ENCODE peak calls at places on chromosome 21, in eight cellular contexts. One of them, this sample, is unnamed.

GRCh38 chr21:33543505-33544129 is 779 bp downstream of the SON start:
- DNase-seq in transverse colon: peak; percentile 78
- DNase-seq in heart left ventricle: peak; percentile 81
- DNase-seq in cardiac fibroblast: no peak
- DNase-seq in esophagus squamous epithelium: no peak
- DNase-seq in endodermal cell: no peak
- DNase-seq in endothelial cell of umbilical vein: peak; percentile 61
- DNase-seq in kidney: peak; percentile 91
- DNase-seq in this sample: peak; percentile 50

GRCh38 chr21:36059823-36060158 is 535 bp downstream of the SETD4 start:
- DNase-seq in transverse colon: peak; percentile 52
- DNase-seq in heart left ventricle: peak; percentile 65
- DNase-seq in cardiac fibroblast: no peak
- DNase-seq in esophagus squamous epithelium: peak; percentile 27
- DNase-seq in endodermal cell: no peak
- DNase-seq in endothelial cell of umbilical vein: no peak
- DNase-seq in kidney: no peak
- DNase-seq in this sample: no peak

GRCh38 chr21:33078907-33079582 is 9.1 kb downstream of the OLIG1 start:
- DNase-seq in transverse colon: no peak
- DNase-seq in heart left ventricle: no peak
- DNase-seq in cardiac fibroblast: peak; percentile 53
- DNase-seq in esophagus squamous epithelium: no peak
- DNase-seq in endodermal cell: no peak
- DNase-seq in endothelial cell of umbilical vein: no peak
- DNase-seq in kidney: peak; percentile 90
- DNase-seq in this sample: peak; percentile 9

GRCh38 chr21:29235714-29236197 is 63.0 kb upstream of the BACH1 start:
- DNase-seq in transverse colon: no peak
- DNase-seq in heart left ventricle: no peak
- DNase-seq in cardiac fibroblast: no peak
- DNase-seq in esophagus squamous epithelium: no peak
- DNase-seq in endodermal cell: no peak
- DNase-seq in endothelial cell of umbilical vein: no peak
- DNase-seq in kidney: no peak
- DNase-seq in this sample: no peak

GRCh38 chr21:33023574-33024277 is 2.0 kb upstream of the OLIG2 start:
- DNase-seq in transverse colon: no peak
- DNase-seq in heart left ventricle: no peak
- DNase-seq in cardiac fibroblast: no peak
- DNase-seq in esophagus squamous epithelium: no peak
- DNase-seq in endodermal cell: peak; percentile 77
- DNase-seq in endothelial cell of umbilical vein: no peak
- DNase-seq in kidney: no peak
- DNase-seq in this sample: no peak

GRCh38 chr21:30194701-30195299 is 21.1 kb downstream of the CLDN8 start:
- DNase-seq in transverse colon: no peak
- DNase-seq in heart left ventricle: no peak
- DNase-seq in cardiac fibroblast: peak; percentile 57
- DNase-seq in esophagus squamous epithelium: no peak
- DNase-seq in endodermal cell: peak; percentile 54
- DNase-seq in endothelial cell of umbilical vein: no peak
- DNase-seq in kidney: no peak
- DNase-seq in this sample: no peak

GRCh38 chr21:36540700-36541099 is 60.8 kb upstream of the CLDN14 start:
- DNase-seq in transverse colon: no peak
- DNase-seq in heart left ventricle: no peak
- DNase-seq in cardiac fibroblast: no peak
- DNase-seq in esophagus squamous epithelium: no peak
- DNase-seq in endodermal cell: no peak
- DNase-seq in endothelial cell of umbilical vein: no peak
- DNase-seq in kidney: no peak
- DNase-seq in this sample: no peak

GRCh38 chr21:31509108-31510017 is 150.1 kb upstream of the SOD1 start:
- DNase-seq in transverse colon: peak; percentile 29
- DNase-seq in heart left ventricle: no peak
- DNase-seq in cardiac fibroblast: peak; percentile 11
- DNase-seq in esophagus squamous epithelium: no peak
- DNase-seq in endodermal cell: peak; percentile 93
- DNase-seq in endothelial cell of umbilical vein: no peak
- DNase-seq in kidney: no peak
- DNase-seq in this sample: peak; percentile 29

GRCh38 chr21:23936224-23936623 is 1671.1 kb downstream of the MRPL39 start:
- DNase-seq in transverse colon: no peak
- DNase-seq in heart left ventricle: no peak
- DNase-seq in cardiac fibroblast: peak; percentile 44
- DNase-seq in esophagus squamous epithelium: no peak
- DNase-seq in endodermal cell: peak; percentile 63
- DNase-seq in endothelial cell of umbilical vein: peak; percentile 17
- DNase-seq in kidney: no peak
- DNase-seq in this sample: no peak

GRCh38 chr21:28791595-28792282 is 200.9 kb downstream of the LTN1 start:
- DNase-seq in transverse colon: no peak
- DNase-seq in heart left ventricle: no peak
- DNase-seq in cardiac fibroblast: no peak
- DNase-seq in esophagus squamous epithelium: no peak
- DNase-seq in endodermal cell: no peak
- DNase-seq in endothelial cell of umbilical vein: no peak
- DNase-seq in kidney: no peak
- DNase-seq in this sample: no peak

GRCh38 chr21:25515484-25516405 is 91.5 kb downstream of the MRPL39 start:
- DNase-seq in transverse colon: no peak
- DNase-seq in heart left ventricle: no peak
- DNase-seq in cardiac fibroblast: peak; percentile 6
- DNase-seq in esophagus squamous epithelium: no peak
- DNase-seq in endodermal cell: no peak
- DNase-seq in endothelial cell of umbilical vein: no peak
- DNase-seq in kidney: no peak
- DNase-seq in this sample: no peak

GRCh38 chr21:36553406-36553805 is 73.5 kb upstream of the CLDN14 start:
- DNase-seq in transverse colon: no peak
- DNase-seq in heart left ventricle: no peak
- DNase-seq in cardiac fibroblast: no peak
- DNase-seq in esophagus squamous epithelium: no peak
- DNase-seq in endodermal cell: no peak
- DNase-seq in endothelial cell of umbilical vein: no peak
- DNase-seq in kidney: no peak
- DNase-seq in this sample: no peak

GRCh38 chr21:32954353-32954752 is 71.4 kb upstream of the OLIG2 start:
- DNase-seq in transverse colon: no peak
- DNase-seq in heart left ventricle: no peak
- DNase-seq in cardiac fibroblast: no peak
- DNase-seq in esophagus squamous epithelium: no peak
- DNase-seq in endodermal cell: peak; percentile 19
- DNase-seq in endothelial cell of umbilical vein: no peak
- DNase-seq in kidney: no peak
- DNase-seq in this sample: no peak

GRCh38 chr21:46532080-46532479 is 72.8 kb downstream of the S100B start:
- DNase-seq in transverse colon: no peak
- DNase-seq in heart left ventricle: no peak
- DNase-seq in cardiac fibroblast: no peak
- DNase-seq in esophagus squamous epithelium: no peak
- DNase-seq in endodermal cell: no peak
- DNase-seq in endothelial cell of umbilical vein: no peak
- DNase-seq in kidney: no peak
- DNase-seq in this sample: no peak

GRCh38 chr21:16124397-16125130 is 394.8 kb downstream of the USP25 start:
- DNase-seq in transverse colon: no peak
- DNase-seq in heart left ventricle: no peak
- DNase-seq in cardiac fibroblast: peak; percentile 95
- DNase-seq in esophagus squamous epithelium: no peak
- DNase-seq in endodermal cell: no peak
- DNase-seq in endothelial cell of umbilical vein: peak; percentile 91
- DNase-seq in kidney: no peak
- DNase-seq in this sample: no peak

GRCh38 chr21:14675774-14676530 is 129.8 kb upstream of the SAMSN1 start:
- DNase-seq in transverse colon: no peak
- DNase-seq in heart left ventricle: no peak
- DNase-seq in cardiac fibroblast: no peak
- DNase-seq in esophagus squamous epithelium: no peak
- DNase-seq in endodermal cell: no peak
- DNase-seq in endothelial cell of umbilical vein: peak; percentile 30
- DNase-seq in kidney: no peak
- DNase-seq in this sample: no peak

GRCh38 chr21:41777934-41778815 is 11.3 kb upstream of the RIPK4 start:
- DNase-seq in transverse colon: peak; percentile 90
- DNase-seq in heart left ventricle: peak; percentile 90
- DNase-seq in cardiac fibroblast: peak; percentile 92
- DNase-seq in esophagus squamous epithelium: no peak
- DNase-seq in endodermal cell: peak; percentile 98
- DNase-seq in endothelial cell of umbilical vein: peak; percentile 58
- DNase-seq in kidney: peak; percentile 94
- DNase-seq in this sample: no peak

GRCh38 chr21:38095220-38095619 is 161.6 kb upstream of the KCNJ15 start:
- DNase-seq in transverse colon: no peak
- DNase-seq in heart left ventricle: no peak
- DNase-seq in cardiac fibroblast: peak; percentile 5
- DNase-seq in esophagus squamous epithelium: no peak
- DNase-seq in endodermal cell: no peak
- DNase-seq in endothelial cell of umbilical vein: no peak
- DNase-seq in kidney: no peak
- DNase-seq in this sample: no peak

GRCh38 chr21:26570203-26570602 is 2.9 kb downstream of the CYYR1 start:
- DNase-seq in transverse colon: no peak
- DNase-seq in heart left ventricle: no peak
- DNase-seq in cardiac fibroblast: no peak
- DNase-seq in esophagus squamous epithelium: no peak
- DNase-seq in endodermal cell: no peak
- DNase-seq in endothelial cell of umbilical vein: peak; percentile 64
- DNase-seq in kidney: no peak
- DNase-seq in this sample: no peak

GRCh38 chr21:26572026-26572425 is 1.1 kb downstream of the CYYR1 start:
- DNase-seq in transverse colon: no peak
- DNase-seq in heart left ventricle: no peak
- DNase-seq in cardiac fibroblast: no peak
- DNase-seq in esophagus squamous epithelium: no peak
- DNase-seq in endodermal cell: no peak
- DNase-seq in endothelial cell of umbilical vein: peak; percentile 67
- DNase-seq in kidney: no peak
- DNase-seq in this sample: no peak

DNA sequence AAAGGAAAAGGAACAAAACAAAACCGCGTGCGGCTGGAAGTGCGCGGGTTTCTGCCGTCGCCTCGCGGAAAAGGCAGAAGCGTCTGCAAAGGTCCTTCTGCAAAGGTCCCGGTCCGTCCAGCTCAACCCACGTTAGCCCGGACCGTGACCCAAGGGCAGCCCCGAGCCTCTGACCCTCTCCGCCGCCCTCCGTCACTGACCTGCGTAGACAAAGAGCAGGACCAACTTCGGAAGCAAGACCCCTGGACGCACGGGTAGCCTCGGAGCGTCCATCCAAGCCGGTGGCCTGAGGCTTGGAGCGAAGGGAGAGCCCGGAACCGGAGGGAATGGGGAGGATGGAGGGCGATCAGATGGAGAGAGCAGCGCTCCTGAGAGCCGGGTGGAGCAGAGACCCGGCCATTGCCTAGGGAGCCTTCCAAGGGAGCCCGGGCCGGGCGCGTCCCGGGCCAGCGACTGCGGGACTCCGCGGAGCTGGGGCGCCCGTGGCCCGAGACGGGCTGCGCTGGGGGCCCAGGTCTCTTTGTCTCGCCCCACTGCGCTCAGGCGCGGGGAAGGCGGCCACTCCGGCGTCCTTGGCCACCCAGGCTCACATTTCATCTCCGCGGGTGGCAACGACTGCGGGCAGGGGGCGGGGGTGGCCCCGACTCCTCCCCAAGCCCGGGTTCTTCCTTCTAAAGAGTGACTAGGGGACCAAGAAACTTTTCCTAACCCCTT is at the start of gene CYYR1:
- DNase-seq in transverse colon: no peak
- DNase-seq in heart left ventricle: peak; percentile 68
- DNase-seq in cardiac fibroblast: peak; percentile 3
- DNase-seq in esophagus squamous epithelium: no peak
- DNase-seq in endodermal cell: peak; percentile 92
- DNase-seq in endothelial cell of umbilical vein: peak; percentile 62
- DNase-seq in kidney: peak; percentile 64
- DNase-seq in this sample: no peak
- H3K4me3 ChIP-seq in transverse colon: peak within 1 kb of the TSS; percentile 22
- H3K4me3 ChIP-seq in heart left ventricle: peak within 1 kb of the TSS; percentile 55
- H3K4me3 ChIP-seq in cardiac fibroblast: peak within 1 kb of the TSS; percentile 14
- H3K4me3 ChIP-seq in esophagus squamous epithelium: peak within 1 kb of the TSS; percentile 57
- H3K4me3 ChIP-seq in endodermal cell: peak within 1 kb of the TSS; percentile 91
- H3K4me3 ChIP-seq in endothelial cell of umbilical vein: peak within 1 kb of the TSS; percentile 72
- H3K4me3 ChIP-seq in kidney: peak within 1 kb of the TSS; percentile 78
- H3K4me3 ChIP-seq in this sample: no peak within 1 kb of the TSS

GRCh38 chr21:27213328-27213727 is 246.4 kb upstream of the ADAMTS5 start:
- DNase-seq in transverse colon: no peak
- DNase-seq in heart left ventricle: no peak
- DNase-seq in cardiac fibroblast: peak; percentile 44
- DNase-seq in esophagus squamous epithelium: no peak
- DNase-seq in endodermal cell: no peak
- DNase-seq in endothelial cell of umbilical vein: no peak
- DNase-seq in kidney: no peak
- DNase-seq in this sample: no peak
- TF ChIP-seq CTCF in transverse colon: no peak
- TF ChIP-seq CTCF in heart left ventricle: no peak
- TF ChIP-seq CTCF in cardiac fibroblast: peak; percentile 38
- TF ChIP-seq CTCF in esophagus squamous epithelium: no peak
- TF ChIP-seq CTCF in endodermal cell: peak; percentile 81
- TF ChIP-seq CTCF in endothelial cell of umbilical vein: no peak
- TF ChIP-seq CTCF in kidney: no peak
- TF ChIP-seq CTCF in this sample: no peak

GRCh38 chr21:43306911-43307676 is 119.8 kb downstream of the SIK1 start:
- DNase-seq in transverse colon: peak; percentile 76
- DNase-seq in heart left ventricle: peak; percentile 61
- DNase-seq in cardiac fibroblast: peak; percentile 62
- DNase-seq in esophagus squamous epithelium: no peak
- DNase-seq in endodermal cell: no peak
- DNase-seq in endothelial cell of umbilical vein: no peak
- DNase-seq in kidney: peak; percentile 91
- DNase-seq in this sample: no peak
- H3K4me3 ChIP-seq in transverse colon: no peak overlapping the region
- H3K4me3 ChIP-seq in heart left ventricle: no peak overlapping the region
- H3K4me3 ChIP-seq in cardiac fibroblast: no peak overlapping the region
- H3K4me3 ChIP-seq in esophagus squamous epithelium: no peak overlapping the region
- H3K4me3 ChIP-seq in endodermal cell: no peak overlapping the region
- H3K4me3 ChIP-seq in endothelial cell of umbilical vein: no peak overlapping the region
- H3K4me3 ChIP-seq in kidney: no peak overlapping the region
- H3K4me3 ChIP-seq in this sample: no peak overlapping the region

DNA sequence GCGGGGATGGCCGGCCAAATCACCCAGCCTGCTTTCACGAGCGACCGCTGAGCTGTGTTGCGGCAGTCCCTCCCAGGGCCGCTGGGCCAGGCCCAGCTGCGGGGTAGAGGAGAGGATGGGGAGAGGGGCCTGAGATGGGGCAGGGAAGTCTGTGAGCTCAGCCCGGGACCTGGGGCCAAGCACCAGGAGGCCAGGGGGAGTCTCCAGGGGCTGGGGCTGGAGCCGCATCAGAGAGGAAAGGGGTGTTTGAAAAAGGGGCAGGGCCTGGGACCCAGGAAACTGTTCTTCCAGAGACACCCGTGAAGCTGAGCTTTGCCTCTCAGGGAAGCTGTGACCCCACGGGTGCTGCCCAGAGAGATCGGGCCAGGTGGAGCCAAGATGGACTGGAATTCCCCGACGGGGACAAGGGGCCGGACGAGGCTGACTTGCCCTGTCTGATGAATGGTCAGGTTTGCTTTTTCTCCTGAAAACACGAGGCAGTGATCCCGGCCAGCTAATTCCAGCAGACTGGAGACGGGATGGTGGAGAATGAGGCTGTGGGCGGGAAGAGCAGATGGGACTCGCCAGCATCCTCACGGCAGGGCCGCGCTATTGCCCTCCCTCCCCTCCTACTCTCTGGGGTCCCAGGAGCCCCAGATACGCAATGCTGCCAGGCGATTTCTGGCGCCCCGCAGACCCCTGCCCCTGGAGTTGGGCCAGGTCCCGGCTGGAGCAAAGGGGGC is 40.3 kb upstream of the COL18A1 start:
- DNase-seq in transverse colon: no peak
- DNase-seq in heart left ventricle: peak; percentile 77
- DNase-seq in cardiac fibroblast: peak; percentile 84
- DNase-seq in esophagus squamous epithelium: no peak
- DNase-seq in endodermal cell: peak; percentile 69
- DNase-seq in endothelial cell of umbilical vein: peak; percentile 75
- DNase-seq in kidney: peak; percentile 85
- DNase-seq in this sample: no peak
- TF ChIP-seq CTCF in transverse colon: no peak
- TF ChIP-seq CTCF in heart left ventricle: no peak
- TF ChIP-seq CTCF in cardiac fibroblast: no peak
- TF ChIP-seq CTCF in esophagus squamous epithelium: no peak
- TF ChIP-seq CTCF in endodermal cell: no peak
- TF ChIP-seq CTCF in endothelial cell of umbilical vein: no peak
- TF ChIP-seq CTCF in kidney: no peak
- TF ChIP-seq CTCF in this sample: no peak